ENCODE peak calls at places on chromosomes 2 and 18, in five cellular contexts. F is AG04449, T is GM20000, Y is IMR-90, H is mesothelial cell of epicardium. U is an unnamed sample.

GRCh38 chr2:240069846-240070245 is 16.5 kb upstream of the OR6B3 start:
- DNase-seq in H (no peak), F (no peak), Y (no peak), T (no peak), U (no peak)

GRCh38 chr2:217138284-217138683 is 278.4 kb upstream of the TNP1 start:
- DNase-seq in T (no peak), Y (no peak), H (no peak), F (no peak), U (no peak)

GRCh38 chr2:68662466-68662865 is 19.1 kb downstream of the PROKR1 start:
- DNase-seq in F (no peak), T (no peak), Y (no peak), H (no peak), U (no peak)

GRCh38 chr2:240024766-240025165 is 376 bp downstream of the NDUFA10 start:
- DNase-seq in H (no peak), T (no peak), Y (no peak), F (no peak), U (no peak)

GRCh38 chr2:79447462-79447861 is 65.4 kb upstream of the CTNNA2 start:
- DNase-seq in T (no peak), H (no peak), Y (no peak), F (no peak), U (no peak)

GRCh38 chr18:56315363-56315762 is 323.0 kb downstream of the TXNL1 start:
- DNase-seq in F (peak), H (no peak), T (no peak), Y (peak), U (peak)

GRCh38 chr2:227862741-227863588 is 8.5 kb upstream of the DAW1 start:
- DNase-seq in H (no peak), F (peak), Y (peak), T (no peak), U (no peak)

GRCh38 chr18:3688682-3689081 is 238.7 kb downstream of the TGIF1 start:
- DNase-seq in T (no peak), H (no peak), Y (peak), F (peak), U (peak)

GRCh38 chr2:109062558-109063325 is 66.3 kb upstream of the SH3RF3 start:
- DNase-seq in Y (no peak), F (no peak), H (no peak), T (no peak), U (no peak)

GRCh38 chr2:150480241-150480640 is 7.2 kb downstream of the RND3 start:
- DNase-seq in F (no peak), H (no peak), Y (peak), T (no peak), U (no peak)

GRCh38 chr2:176446718-176447414 is 177.6 kb downstream of the MTX2 start:
- DNase-seq in F (no peak), Y (peak), T (no peak), H (no peak), U (no peak)

GRCh38 chr2:83742117-83742782 is 716.8 kb downstream of the SUCLG1 start:
- DNase-seq in Y (no peak), T (no peak), H (no peak), F (no peak), U (no peak)

GRCh38 chr2:96340493-96341414 is 5.2 kb downstream of the NCAPH start:
- DNase-seq in Y (peak), F (no peak), H (no peak), T (no peak), U (no peak)

GRCh38 chr2:160703648-160704585 is 210.3 kb upstream of the RBMS1 start:
- DNase-seq in Y (no peak), H (no peak), F (no peak), T (peak), U (no peak)

GRCh38 chr2:128978155-128978707 is 659.6 kb upstream of the HS6ST1 start:
- DNase-seq in Y (no peak), F (no peak), H (no peak), T (no peak), U (no peak)

GRCh38 chr2:39922679-39923416 is 143.8 kb upstream of the THUMPD2 start:
- DNase-seq in H (no peak), T (no peak), Y (peak), F (no peak), U (no peak)

GRCh38 chr18:37452697-37453385 is 112.8 kb downstream of the CELF4 start:
- DNase-seq in T (no peak), Y (no peak), F (no peak), H (no peak), U (no peak)

GRCh38 chr2:218984239-218985020 is 554 bp downstream of the FEV start:
- DNase-seq in F (no peak), T (peak), Y (no peak), H (no peak), U (no peak)

GRCh38 chr18:33183136-33183535 is 257.4 kb downstream of the CCDC178 start:
- DNase-seq in Y (no peak), H (no peak), F (no peak), T (no peak), U (no peak)

GRCh38 chr2:3628800-3629199 is 29.2 kb upstream of the ALLC start:
- DNase-seq in T (no peak), Y (no peak), F (no peak), H (no peak), U (no peak)

GRCh38 chr2:215540646-215541045 is 104.8 kb upstream of the FN1 start:
- DNase-seq in H (no peak), T (no peak), F (peak), Y (peak), U (peak)

GRCh38 chr18:36476433-36476832 is 178.9 kb downstream of the FHOD3 start:
- DNase-seq in Y (no peak), T (no peak), H (no peak), F (no peak), U (no peak)

GRCh38 chr2:109128466-109129355 is at the start of gene SH3RF3:
- DNase-seq in F (no peak), Y (peak), H (no peak), T (peak), U (no peak)

GRCh38 chr2:50952596-50952995 is 79.3 kb downstream of the NRXN1 start:
- DNase-seq in Y (peak), T (no peak), F (no peak), H (no peak), U (no peak)

GRCh38 chr18:3892141-3892540 is 442.2 kb downstream of the TGIF1 start:
- DNase-seq in F (no peak), Y (no peak), T (no peak), H (no peak), U (no peak)

GRCh38 chr2:15941483-15941853 is 1.1 kb downstream of the MYCN start:
- DNase-seq in T (peak), F (no peak), Y (no peak), H (no peak), U (no peak)

GRCh38 chr2:11128258-11128951 is 26.9 kb upstream of the SLC66A3 start:
- DNase-seq in F (peak), H (no peak), T (no peak), Y (peak), U (no peak)

GRCh38 chr2:11127791-11128190 is 27.5 kb upstream of the SLC66A3 start:
- DNase-seq in T (no peak), F (no peak), Y (no peak), H (no peak), U (no peak)

GRCh38 chr2:11132036-11132671 is 23.1 kb upstream of the SLC66A3 start:
- DNase-seq in F (no peak), T (no peak), Y (no peak), H (no peak), U (no peak)

GRCh38 chr2:11131166-11131920 is 23.9 kb upstream of the SLC66A3 start:
- DNase-seq in H (no peak), T (no peak), Y (no peak), F (no peak), U (no peak)

DNA sequence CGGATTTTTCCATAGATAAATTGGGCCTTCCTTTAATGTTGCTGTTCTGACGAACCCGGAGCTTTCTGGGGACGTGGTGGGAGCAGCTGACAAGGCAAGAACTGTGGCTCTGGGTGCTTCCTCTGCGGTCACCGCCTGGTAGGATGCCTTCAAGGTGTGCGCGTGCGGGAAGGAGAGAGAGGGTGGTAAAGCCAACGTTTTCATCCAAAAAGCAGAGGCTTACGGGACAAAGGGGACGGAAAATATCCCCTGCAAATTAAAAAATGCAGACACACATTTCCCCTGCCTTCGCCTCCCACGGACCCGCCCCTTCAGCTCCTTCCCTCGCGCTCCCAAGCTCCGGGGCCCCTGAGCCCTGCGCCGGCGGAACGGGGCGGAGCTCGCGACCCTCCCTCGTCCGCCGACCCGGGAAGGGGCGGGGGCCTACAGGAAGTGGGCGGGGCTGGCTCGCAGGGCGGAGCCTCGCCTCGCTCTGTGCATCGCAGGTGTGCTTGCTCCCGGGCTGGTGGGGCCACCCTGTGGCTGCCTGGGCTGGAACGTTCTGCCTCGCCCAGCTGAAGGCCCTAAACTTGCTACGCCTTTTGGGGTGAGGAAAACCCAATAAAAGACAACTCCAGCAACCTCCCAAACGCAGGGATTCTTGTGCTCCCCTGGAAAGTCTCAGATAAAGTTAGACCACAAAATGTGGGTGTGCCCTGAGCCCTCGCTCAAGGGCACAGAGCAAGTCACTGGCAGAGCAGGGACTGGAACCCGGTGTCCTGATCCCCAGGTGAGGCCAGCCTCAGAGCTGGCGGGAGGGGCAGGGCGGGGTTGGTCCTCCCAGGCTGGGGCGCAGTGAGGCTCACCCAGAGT is 25.4 kb upstream of the SLC66A3 start:
- DNase-seq in H (peak), F (no peak), Y (no peak), T (peak), U (no peak)
- TF ChIP-seq CTCF in H (peak), F (no peak), Y (no peak), T (peak), U (no peak)

GRCh38 chr18:24009246-24009645 is 5.3 kb upstream of the TTC39C start:
- DNase-seq in T (no peak), Y (no peak), F (no peak), H (no peak), U (no peak)

GRCh38 chr18:24010673-24011072 is 3.9 kb upstream of the TTC39C start:
- DNase-seq in F (no peak), H (no peak), Y (no peak), T (no peak), U (no peak)

GRCh38 chr18:24011095-24011917 is 3.2 kb upstream of the TTC39C start:
- DNase-seq in H (no peak), F (no peak), Y (no peak), T (no peak), U (no peak)

GRCh38 chr18:24006731-24007308 is 7.7 kb upstream of the TTC39C start:
- DNase-seq in H (no peak), Y (peak), F (no peak), T (no peak), U (no peak)

GRCh38 chr18:24009651-24010333 is 4.8 kb upstream of the TTC39C start:
- DNase-seq in H (no peak), F (no peak), Y (no peak), T (peak), U (no peak)
- TF ChIP-seq CTCF in H (no peak), F (no peak), Y (no peak), T (no peak), U (no peak)

GRCh38 chr2:73852020-73852419 is 23.3 kb downstream of the STAMBP start:
- DNase-seq in H (no peak), T (no peak), F (no peak), Y (peak), U (no peak)

GRCh38 chr2:73855526-73855925 is 26.8 kb downstream of the STAMBP start:
- DNase-seq in Y (peak), T (no peak), H (no peak), F (no peak), U (no peak)

GRCh38 chr2:73856214-73856613 is 27.5 kb downstream of the STAMBP start:
- DNase-seq in Y (peak), H (no peak), T (no peak), F (peak), U (no peak)

GRCh38 chr2:73850009-73850408 is 21.2 kb downstream of the STAMBP start:
- DNase-seq in H (no peak), T (no peak), Y (no peak), F (no peak), U (no peak)

DNA sequence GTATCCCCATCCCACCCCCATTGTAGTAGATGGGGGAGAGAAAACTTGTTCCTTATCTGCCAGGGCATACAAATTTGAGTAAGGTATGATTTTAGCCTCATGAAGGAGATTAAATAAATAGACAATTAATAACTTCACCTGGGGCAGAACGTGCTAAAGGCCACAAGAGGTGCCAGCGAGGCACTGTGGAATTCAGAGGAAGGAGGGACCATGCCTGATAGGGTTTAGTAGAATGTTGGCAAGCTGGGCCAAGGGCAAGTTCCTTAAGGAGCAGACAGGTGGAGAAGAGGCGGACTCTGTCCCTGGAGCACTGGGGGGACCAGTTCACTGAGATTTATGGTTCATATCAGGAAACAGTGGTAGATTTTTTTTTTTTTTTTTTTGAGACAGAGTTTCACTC is 22.5 kb downstream of the STAMBP start:
- DNase-seq in H (no peak), F (no peak), Y (no peak), T (no peak), U (no peak)
- TF ChIP-seq CTCF in H (no peak), F (no peak), Y (no peak), T (no peak), U (no peak)

DNA sequence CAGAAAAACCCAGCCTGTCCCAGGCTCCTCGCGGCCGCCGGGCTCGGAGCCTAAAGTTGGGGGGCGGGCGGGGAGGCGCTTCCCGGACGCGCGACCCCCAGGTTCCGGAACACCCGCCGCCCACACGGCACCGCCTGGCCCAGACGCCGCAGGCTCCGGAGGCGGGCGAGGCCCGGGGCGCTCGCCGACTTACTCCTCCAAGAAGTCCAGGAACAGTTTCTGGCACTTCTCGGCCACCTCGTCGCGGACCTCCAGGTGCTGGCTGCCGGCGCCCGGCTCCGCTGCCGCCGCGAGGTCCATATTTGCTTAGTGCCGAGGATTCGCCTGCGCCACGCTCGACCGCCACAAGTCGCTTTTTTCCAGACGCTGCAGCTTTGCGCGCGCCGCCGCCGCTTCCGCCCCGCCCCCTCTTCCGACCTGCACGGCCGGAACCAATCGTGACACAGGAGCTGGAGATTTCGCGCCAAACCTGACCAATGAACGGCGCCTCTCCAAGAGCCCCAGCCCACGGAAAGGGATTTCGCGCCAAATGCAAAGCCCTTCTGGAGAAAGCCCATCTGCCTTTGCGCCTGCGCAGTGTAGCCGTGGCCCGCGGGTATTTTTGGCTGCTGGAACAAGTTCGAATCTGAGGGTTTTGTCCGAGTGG is at the start of gene MCM6:
- DNase-seq in F (peak), T (peak), H (peak), Y (peak), U (peak)
- TF ChIP-seq CTCF in F (no peak), T (no peak), H (peak), Y (no peak), U (no peak)

DNA sequence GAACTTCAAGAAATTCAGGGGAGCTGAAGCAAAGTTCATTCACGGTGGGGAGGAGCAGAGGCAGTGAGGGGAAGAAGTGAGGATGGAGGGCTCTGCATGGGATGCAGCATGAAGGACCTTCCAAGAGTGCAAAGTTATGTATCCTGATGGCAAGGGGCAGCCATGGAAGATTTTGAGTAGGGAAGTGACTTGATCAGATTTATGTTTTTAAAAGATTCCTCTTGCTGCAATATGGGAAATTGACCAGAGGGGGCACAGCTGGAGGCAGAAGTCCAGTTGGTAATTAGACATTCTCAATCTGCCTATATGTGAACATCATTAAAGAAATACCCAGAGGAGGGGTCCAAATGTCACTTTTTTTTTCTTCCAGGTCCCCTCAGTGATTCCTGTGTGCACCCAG is 21.5 kb upstream of the ANXA4 start:
- DNase-seq in H (no peak), Y (peak), F (no peak), T (no peak), U (no peak)
- TF ChIP-seq CTCF in H (peak), Y (peak), F (peak), T (no peak), U (peak)

DNA sequence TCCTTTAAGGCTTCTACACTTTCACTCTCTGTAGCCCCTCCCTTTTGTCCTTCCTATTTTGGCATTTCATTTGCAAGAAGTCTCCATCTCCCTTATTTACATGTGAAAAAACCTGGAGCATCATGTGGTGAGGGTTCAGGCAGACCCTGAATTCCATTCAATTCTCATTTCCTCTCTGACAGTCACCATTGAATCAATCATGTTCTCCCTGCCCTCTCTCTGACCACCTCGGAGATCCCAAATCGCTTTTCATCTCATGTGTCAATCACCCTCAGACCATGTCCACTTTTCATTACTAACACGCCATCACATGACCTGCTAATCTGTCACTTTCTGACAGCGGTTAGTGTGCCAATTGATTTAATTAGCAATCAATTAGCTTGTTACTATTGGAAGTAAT is 317.5 kb downstream of the EN1 start:
- DNase-seq in F (no peak), T (no peak), Y (no peak), H (no peak), U (no peak)
- TF ChIP-seq CTCF in F (no peak), T (no peak), Y (no peak), H (no peak), U (no peak)

GRCh38 chr2:162330881-162331280 is 12.4 kb upstream of the IFIH1 start:
- DNase-seq in Y (no peak), F (no peak), H (no peak), T (no peak), U (no peak)

GRCh38 chr2:162328424-162329157 is 10.1 kb upstream of the IFIH1 start:
- DNase-seq in H (no peak), F (no peak), Y (no peak), T (no peak), U (no peak)

GRCh38 chr2:162333968-162334367 is 10.0 kb upstream of the GCA start:
- DNase-seq in F (no peak), Y (peak), H (no peak), T (no peak), U (no peak)
- TF ChIP-seq CTCF in F (peak), Y (peak), H (no peak), T (peak), U (peak)

GRCh38 chr2:220148849-220149248 is 521.4 kb downstream of the SLC4A3 start:
- DNase-seq in Y (no peak), H (no peak), F (no peak), T (no peak), U (no peak)

GRCh38 chr2:220157312-220157711 is 529.9 kb downstream of the SLC4A3 start:
- DNase-seq in T (no peak), H (no peak), F (no peak), Y (no peak), U (no peak)

GRCh38 chr2:220159738-220160137 is 532.3 kb downstream of the SLC4A3 start:
- DNase-seq in F (no peak), T (no peak), H (no peak), Y (no peak), U (no peak)

GRCh38 chr2:220152281-220152680 is 524.9 kb downstream of the SLC4A3 start:
- DNase-seq in Y (no peak), F (no peak), H (no peak), T (no peak), U (no peak)

DNA sequence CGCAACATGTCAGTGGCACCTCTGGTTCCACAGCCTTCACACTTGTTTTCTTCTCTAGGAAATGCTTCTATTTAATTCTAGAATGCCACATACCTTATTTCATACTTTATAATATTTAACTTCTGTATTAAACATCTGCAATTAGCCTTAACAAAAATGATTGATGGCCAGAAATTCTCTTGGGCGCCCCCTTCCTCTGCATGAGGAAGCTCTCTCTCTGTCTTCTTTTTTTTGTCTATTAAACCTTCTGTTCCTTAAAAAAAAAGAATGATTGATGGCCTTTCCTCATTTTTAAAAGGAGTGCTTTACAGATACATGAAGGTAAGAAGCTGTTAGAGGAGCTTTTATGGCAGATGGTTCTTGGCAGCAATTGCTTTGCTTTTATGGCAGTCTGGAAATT is 526.8 kb downstream of the SLC4A3 start:
- DNase-seq in T (no peak), F (no peak), Y (no peak), H (no peak), U (no peak)
- TF ChIP-seq CTCF in T (no peak), F (no peak), Y (peak), H (peak), U (no peak)

GRCh38 chr2:221264318-221264717 is 307.8 kb downstream of the EPHA4 start:
- DNase-seq in Y (no peak), H (no peak), T (no peak), F (no peak), U (no peak)
- TF ChIP-seq CTCF in Y (no peak), H (no peak), T (no peak), F (no peak), U (no peak)

U was measured in AG09319.